ENCODE peak calls at places on chromosomes 16 and 17, in eight cellular contexts. L, U, E, C, K, S, W and F are unnamed samples.

GRCh38 chr16:66801320-66802105 is at the start of gene TERB1:
- DNase-seq in U (no peak), W (peak), S (no peak), C (no peak), E (no peak), K (no peak), L (no peak), F (no peak)

GRCh38 chr17:60039509-60040442 is 38.9 kb downstream of the HEATR6 start:
- DNase-seq in L (no peak), W (no peak), C (no peak), E (no peak), U (no peak), S (no peak), K (no peak), F (no peak)

GRCh38 chr16:4093495-4094137 is 22.6 kb downstream of the ADCY9 start:
- DNase-seq in W (no peak), U (peak), C (peak), K (peak), E (no peak), S (peak), L (peak), F (no peak)

GRCh38 chr17:51653902-51654301 is 393.6 kb downstream of the UTP18 start:
- DNase-seq in L (no peak), W (no peak), S (no peak), E (peak), C (no peak), U (no peak), K (no peak), F (no peak)

GRCh38 chr17:43848601-43849000 is 1.6 kb downstream of the CD300LG start:
- DNase-seq in S (no peak), L (no peak), E (no peak), C (no peak), K (no peak), W (no peak), U (no peak), F (no peak)

GRCh38 chr16:73753931-73754330 is 542.7 kb upstream of the PSMD7 start:
- DNase-seq in W (no peak), K (no peak), S (no peak), L (peak), U (no peak), C (no peak), E (no peak), F (no peak)

GRCh38 chr16:9807302-9807701 is 374.9 kb downstream of the GRIN2A start:
- DNase-seq in C (no peak), S (no peak), L (no peak), U (no peak), K (no peak), E (no peak), W (no peak), F (no peak)

GRCh38 chr17:61393904-61394629 is 5.6 kb upstream of the TBX2 start:
- DNase-seq in W (no peak), L (no peak), E (no peak), K (no peak), S (no peak), C (no peak), U (no peak), F (no peak)

GRCh38 chr17:49763735-49764558 is at the start of gene FAM117A:
- DNase-seq in E (peak), L (peak), U (peak), W (peak), K (peak), S (peak), C (peak), F (peak)
- H3K4me3 ChIP-seq in E (peak), L (peak), U (peak), W (peak), K (peak), S (peak), C (peak), F (peak)

GRCh38 chr17:6913608-6914443 is 82.0 kb upstream of the ALOX12 start:
- DNase-seq in C (peak), U (peak), E (peak), W (peak), K (peak), L (peak), S (no peak), F (no peak)
- TF ChIP-seq CTCF in C (peak), U (peak), E (peak), W (peak), K (peak), L (peak), S (peak), F (peak)

GRCh38 chr17:80889897-80890550 is 101.6 kb upstream of the CHMP6 start:
- DNase-seq in U (no peak), S (no peak), E (no peak), L (no peak), C (peak), K (no peak), W (no peak), F (no peak)
- H3K4me3 ChIP-seq in U (no peak), S (no peak), E (no peak), L (no peak), C (no peak), K (no peak), W (no peak), F (no peak)

GRCh38 chr16:81553814-81554675 is 109.4 kb downstream of the CMIP start:
- DNase-seq in W (no peak), U (no peak), K (no peak), C (peak), E (no peak), S (no peak), L (peak), F (no peak)

GRCh38 chr16:81551141-81551808 is 106.7 kb downstream of the CMIP start:
- DNase-seq in K (peak), E (peak), S (no peak), C (no peak), U (peak), L (peak), W (peak), F (no peak)

GRCh38 chr16:81553080-81553813 is 108.6 kb downstream of the CMIP start:
- DNase-seq in E (no peak), S (no peak), C (peak), U (no peak), L (no peak), K (peak), W (no peak), F (no peak)

GRCh38 chr16:81551821-81552304 is 107.3 kb downstream of the CMIP start:
- DNase-seq in K (no peak), E (no peak), L (peak), S (no peak), W (no peak), U (peak), C (no peak), F (no peak)

DNA sequence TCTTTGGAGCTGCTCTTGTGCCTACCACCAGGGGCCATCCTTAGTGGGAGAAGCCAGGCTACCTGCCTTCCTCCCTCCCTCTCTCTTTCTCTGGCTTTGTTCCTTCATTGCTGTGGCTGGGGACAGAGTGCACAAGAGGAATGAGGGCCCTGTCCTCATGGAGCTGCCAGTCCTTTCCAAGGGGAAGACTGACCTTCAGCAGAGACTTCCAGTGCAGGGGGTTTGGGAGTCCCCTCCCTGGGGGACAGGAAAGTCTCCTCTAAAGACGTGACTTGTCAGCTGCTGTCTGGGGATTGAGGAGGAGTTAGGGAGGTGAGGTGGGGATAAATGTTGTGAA is 108.1 kb downstream of the CMIP start:
- DNase-seq in K (no peak), W (no peak), U (no peak), C (no peak), E (no peak), L (no peak), S (no peak), F (no peak)
- TF ChIP-seq CTCF in K (no peak), W (no peak), U (no peak), C (no peak), E (no peak), L (peak), S (no peak), F (no peak)

GRCh38 chr17:628089-628488 is 86.5 kb downstream of the VPS53 start:
- DNase-seq in W (no peak), S (no peak), K (no peak), E (no peak), U (no peak), C (no peak), L (no peak), F (no peak)

GRCh38 chr17:633641-634091 is 81.0 kb downstream of the VPS53 start:
- DNase-seq in E (no peak), K (no peak), L (peak), C (no peak), S (no peak), W (no peak), U (peak), F (no peak)

GRCh38 chr17:633133-633532 is 81.5 kb downstream of the VPS53 start:
- DNase-seq in U (no peak), L (peak), W (no peak), E (no peak), C (no peak), S (no peak), K (no peak), F (no peak)

GRCh38 chr17:628507-628941 is 86.1 kb downstream of the VPS53 start:
- DNase-seq in W (no peak), L (peak), C (no peak), E (no peak), S (no peak), U (no peak), K (peak), F (no peak)

GRCh38 chr17:632551-632950 is 82.1 kb downstream of the VPS53 start:
- DNase-seq in L (no peak), W (no peak), S (no peak), U (no peak), C (no peak), K (no peak), E (no peak), F (no peak)
- H3K4me3 ChIP-seq in L (no peak), W (no peak), S (no peak), U (no peak), C (no peak), K (no peak), E (no peak), F (no peak)

DNA sequence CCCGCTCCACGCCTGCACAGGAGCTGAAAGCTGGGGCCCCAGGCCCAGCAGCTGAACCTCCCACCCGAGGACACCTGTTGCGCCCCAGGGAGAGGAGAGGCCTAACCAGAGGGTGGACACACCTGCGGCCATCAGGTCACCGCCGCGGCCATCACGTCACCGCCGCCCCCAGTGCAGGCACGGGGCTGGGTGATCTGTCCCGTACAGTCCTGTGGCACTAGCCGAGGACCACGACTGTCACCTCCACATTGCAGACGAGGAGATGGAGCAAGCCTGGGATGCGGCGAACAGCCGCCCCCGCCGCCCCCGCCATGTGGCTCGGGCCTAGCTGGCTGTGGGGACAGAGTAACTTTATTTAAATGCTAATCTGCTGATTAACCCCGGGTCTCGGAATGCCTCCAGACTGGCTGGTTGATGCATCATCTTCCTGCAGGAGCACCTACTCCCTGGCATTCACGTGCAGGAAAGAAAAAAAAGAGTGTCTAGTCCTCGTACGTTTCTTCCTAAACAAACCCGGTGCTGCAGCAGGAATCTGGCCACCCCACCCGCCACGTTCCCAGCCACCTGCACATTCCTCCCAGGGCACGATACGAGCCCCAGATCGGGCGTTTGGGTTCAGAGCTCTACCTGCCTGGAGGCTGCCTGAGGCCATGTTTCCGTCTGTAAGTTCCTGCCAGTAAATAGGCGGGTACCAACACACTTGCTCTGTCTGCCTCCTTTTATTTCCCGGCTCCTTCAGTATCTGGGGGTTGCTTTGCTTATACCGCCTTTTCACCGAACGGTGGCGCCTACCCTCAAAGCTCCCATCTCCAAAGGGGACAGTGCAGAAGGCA is 29.9 kb downstream of the PIEZO1 start:
- DNase-seq in E (peak), K (peak), W (no peak), C (no peak), U (peak), S (no peak), L (peak), F (no peak)
- TF ChIP-seq CTCF in E (no peak), K (no peak), W (no peak), C (no peak), U (peak), S (no peak), L (peak), F (peak)

DNA sequence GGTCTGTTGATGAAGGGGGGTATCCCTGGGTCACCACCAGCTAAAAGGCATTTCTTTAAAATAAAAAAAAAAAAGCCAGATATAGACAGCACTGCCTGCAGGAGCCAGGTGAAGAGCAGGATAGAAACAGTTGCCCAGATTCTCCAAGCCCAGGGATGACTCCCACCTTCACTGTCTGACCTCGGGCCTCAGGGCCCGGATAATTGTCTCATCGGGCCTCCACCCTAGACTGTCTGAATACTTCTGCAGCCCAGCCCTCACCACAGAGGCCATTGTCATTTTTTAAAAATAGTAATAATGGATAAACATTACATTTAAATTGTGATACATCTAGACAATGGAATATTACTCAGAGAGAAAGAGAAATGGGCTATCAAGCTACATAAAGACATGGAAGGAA is 92.8 kb upstream of the TNRC6C start:
- DNase-seq in E (no peak), K (no peak), C (no peak), U (no peak), S (no peak), W (no peak), L (no peak), F (no peak)
- H3K4me3 ChIP-seq in E (no peak), K (no peak), C (no peak), U (no peak), S (no peak), W (no peak), L (no peak), F (no peak)

DNA sequence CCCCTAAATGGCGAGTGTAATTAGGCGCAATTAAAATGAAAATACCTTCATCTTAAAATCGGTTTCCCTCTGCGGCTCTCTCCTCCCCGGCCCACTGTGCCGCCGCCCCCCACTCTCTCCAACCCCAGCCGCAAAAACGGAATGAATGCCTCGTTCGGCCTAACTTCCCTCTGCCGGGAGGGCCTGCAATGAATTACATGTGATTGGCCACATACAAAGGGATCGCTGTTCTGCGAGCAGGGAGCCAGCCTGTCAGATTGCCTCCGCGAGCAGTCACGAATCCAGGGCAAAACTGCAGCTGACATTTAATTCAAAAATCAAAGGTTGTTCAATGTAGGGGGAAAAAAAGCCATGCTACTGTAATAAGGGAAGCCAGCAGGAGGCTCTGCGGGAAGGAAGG is 85.0 kb downstream of the TBC1D16 start:
- DNase-seq in L (no peak), S (no peak), E (no peak), W (no peak), K (no peak), U (no peak), C (no peak), F (no peak)
- TF ChIP-seq CTCF in L (peak), S (no peak), E (no peak), W (no peak), K (no peak), U (no peak), C (no peak), F (no peak)

GRCh38 chr17:15944720-15945492 is at the start of gene ADORA2B:
- DNase-seq in C (peak), E (peak), U (peak), W (peak), L (peak), K (peak), S (no peak), F (no peak)
- H3K4me3 ChIP-seq in C (peak), E (peak), U (peak), W (no peak), L (peak), K (peak), S (peak), F (peak)